ENCODE peak calls at places on chromosome 17, in eight cellular contexts. D, E, F, S, Q, Y, X and V are unnamed samples.

GRCh38 chr17:614637-615546 is 99.7 kb downstream of the VPS53 start:
- DNase-seq in Y (no peak), X (peak), E (peak), S (no peak), D (no peak), F (no peak), Q (no peak), V (no peak)

GRCh38 chr17:79844869-79845600 is 5.8 kb upstream of the CBX4 start:
- DNase-seq in F (no peak), Y (no peak), Q (peak), E (no peak), S (no peak), X (peak), D (peak), V (peak)

GRCh38 chr17:61011269-61011668 is 333.6 kb downstream of the BCAS3 start:
- DNase-seq in X (no peak), S (no peak), Q (no peak), E (no peak), F (no peak), D (no peak), Y (no peak), V (no peak)

GRCh38 chr17:410674-411401 is 58.2 kb upstream of the RPH3AL start:
- DNase-seq in X (peak), F (peak), S (peak), E (no peak), D (peak), Y (no peak), Q (no peak), V (peak)

GRCh38 chr17:40547079-40547784 is 18.0 kb downstream of the CCR7 start:
- DNase-seq in E (peak), Y (no peak), S (no peak), X (peak), D (peak), F (peak), Q (peak), V (no peak)

GRCh38 chr17:50346313-50347086 is 574 bp downstream of the XYLT2 start:
- DNase-seq in S (no peak), F (no peak), Q (peak), Y (no peak), E (peak), D (peak), X (peak), V (no peak)

GRCh38 chr17:9169116-9169515 is 147.8 kb downstream of the NTN1 start:
- DNase-seq in E (no peak), Q (no peak), Y (no peak), S (no peak), D (no peak), F (no peak), X (peak), V (no peak)

GRCh38 chr17:30476726-30477082 is 504 bp upstream of the GOSR1 start:
- DNase-seq in D (peak), S (no peak), X (no peak), Q (no peak), F (no peak), E (no peak), Y (no peak), V (no peak)

GRCh38 chr17:259341-259976 is 78.0 kb upstream of the DOC2B start:
- DNase-seq in E (no peak), X (no peak), F (no peak), S (no peak), Q (peak), Y (no peak), D (no peak), V (no peak)

GRCh38 chr17:31095239-31096105 is 695 bp downstream of the NF1 start:
- DNase-seq in D (peak), S (no peak), X (peak), E (peak), F (peak), Q (peak), Y (no peak), V (peak)

GRCh38 chr17:64554028-64554637 is 47.4 kb downstream of the CEP95 start:
- DNase-seq in E (no peak), F (no peak), X (no peak), Q (no peak), Y (no peak), S (no peak), D (no peak), V (no peak)

GRCh38 chr17:49409066-49409465 is 5.6 kb downstream of the PHB1 start:
- DNase-seq in Q (peak), D (peak), F (no peak), X (no peak), S (no peak), Y (no peak), E (no peak), V (no peak)

GRCh38 chr17:1755252-1755992 is 6.4 kb upstream of the SERPINF1 start:
- DNase-seq in X (no peak), S (no peak), E (no peak), D (no peak), Y (no peak), F (no peak), Q (no peak), V (no peak)

GRCh38 chr17:20068445-20068844 is 59.3 kb downstream of the SPECC1 start:
- DNase-seq in Q (no peak), Y (no peak), D (no peak), X (no peak), E (no peak), F (no peak), S (no peak), V (no peak)

GRCh38 chr17:66429680-66430079 is 127.3 kb downstream of the PRKCA start:
- DNase-seq in Q (no peak), Y (no peak), F (no peak), S (no peak), E (no peak), X (no peak), D (no peak), V (no peak)

GRCh38 chr17:57861737-57862409 is 12.0 kb upstream of the MRPS23 start:
- DNase-seq in Y (no peak), Q (peak), F (no peak), S (no peak), E (no peak), X (peak), D (peak), V (peak)

GRCh38 chr17:5770556-5771270 is 186.4 kb upstream of the NLRP1 start:
- DNase-seq in E (no peak), D (no peak), F (peak), S (no peak), Y (no peak), Q (no peak), X (no peak), V (no peak)

GRCh38 chr17:60355663-60356594 is 36.0 kb downstream of the USP32 start:
- DNase-seq in E (no peak), S (no peak), D (no peak), X (no peak), Y (no peak), F (no peak), Q (no peak), V (no peak)

GRCh38 chr17:61413654-61414133 is 14.1 kb downstream of the TBX2 start:
- DNase-seq in X (no peak), D (no peak), Q (peak), E (no peak), S (no peak), Y (no peak), F (no peak), V (no peak)

GRCh38 chr17:31535581-31535981 is 144.1 kb downstream of the RAB11FIP4 start:
- DNase-seq in F (no peak), Y (no peak), X (no peak), S (no peak), D (no peak), E (no peak), Q (no peak), V (no peak)

GRCh38 chr17:78951967-78952551 is 26.9 kb upstream of the TIMP2 start:
- DNase-seq in S (no peak), Q (peak), F (no peak), X (no peak), Y (no peak), E (no peak), D (peak), V (peak)

GRCh38 chr17:32350662-32351418 is 883 bp downstream of the ZNF207 start:
- DNase-seq in E (peak), Q (no peak), D (peak), X (peak), F (peak), Y (no peak), S (no peak), V (no peak)

GRCh38 chr17:65856865-65857264 is 295.4 kb upstream of the AXIN2 start:
- DNase-seq in F (peak), Y (peak), Q (no peak), E (peak), X (no peak), S (no peak), D (no peak), V (no peak)

GRCh38 chr17:48322060-48322459 is 108.0 kb downstream of the SKAP1 start:
- DNase-seq in E (peak), S (no peak), Y (no peak), Q (no peak), F (peak), D (no peak), X (no peak), V (no peak)

GRCh38 chr17:31724026-31724425 is 135.0 kb downstream of the COPRS start:
- DNase-seq in X (peak), D (no peak), E (no peak), F (peak), Q (no peak), S (peak), Y (no peak), V (no peak)

GRCh38 chr17:34579979-34580684 is 750 bp downstream of the TMEM132E start:
- DNase-seq in Q (no peak), D (no peak), E (no peak), X (no peak), Y (no peak), F (no peak), S (no peak), V (peak)

GRCh38 chr17:81898029-81898866 is 3.8 kb upstream of the NPB start:
- DNase-seq in X (peak), E (peak), S (no peak), Q (no peak), F (peak), Y (peak), D (no peak), V (no peak)

GRCh38 chr17:48149174-48150106 is 41.9 kb downstream of the SNX11 start:
- DNase-seq in S (no peak), D (no peak), X (no peak), F (no peak), Y (no peak), Q (no peak), E (no peak), V (peak)

GRCh38 chr17:8120520-8121443 is 2.5 kb upstream of the ALOXE3 start:
- DNase-seq in S (no peak), Y (no peak), F (peak), Q (peak), D (peak), E (peak), X (peak), V (peak)

GRCh38 chr17:65629234-65629690 is 67.8 kb upstream of the AXIN2 start:
- DNase-seq in S (no peak), F (peak), X (no peak), Y (no peak), Q (no peak), E (peak), D (no peak), V (no peak)

GRCh38 chr17:17922198-17922901 is 49.9 kb downstream of the TOM1L2 start:
- DNase-seq in D (no peak), E (no peak), Y (no peak), F (peak), Q (no peak), X (no peak), S (no peak), V (no peak)

GRCh38 chr17:565506-565905 is 149.1 kb downstream of the VPS53 start:
- DNase-seq in D (no peak), E (no peak), Y (no peak), X (no peak), Q (no peak), S (no peak), F (no peak), V (peak)

GRCh38 chr17:17107891-17108680 is 65.8 kb downstream of the MPRIP start:
- DNase-seq in E (no peak), S (no peak), D (peak), Y (no peak), Q (no peak), X (peak), F (no peak), V (no peak)

GRCh38 chr17:31739300-31739699 is 119.7 kb downstream of the COPRS start:
- DNase-seq in X (no peak), Q (no peak), D (no peak), F (no peak), E (peak), S (no peak), Y (peak), V (no peak)

GRCh38 chr17:7932949-7933348 is 943 bp downstream of the CNTROB start:
- DNase-seq in Q (peak), D (peak), X (peak), S (peak), Y (no peak), F (peak), E (peak), V (no peak)

GRCh38 chr17:1997587-1998425 is 27.3 kb downstream of the RTN4RL1 start:
- DNase-seq in E (no peak), Y (no peak), D (peak), X (no peak), S (no peak), F (no peak), Q (no peak), V (peak)

GRCh38 chr17:56912105-56912999 is 1.5 kb downstream of the TRIM25 start:
- DNase-seq in D (no peak), S (no peak), X (no peak), F (no peak), Y (no peak), E (no peak), Q (peak), V (no peak)

DNA sequence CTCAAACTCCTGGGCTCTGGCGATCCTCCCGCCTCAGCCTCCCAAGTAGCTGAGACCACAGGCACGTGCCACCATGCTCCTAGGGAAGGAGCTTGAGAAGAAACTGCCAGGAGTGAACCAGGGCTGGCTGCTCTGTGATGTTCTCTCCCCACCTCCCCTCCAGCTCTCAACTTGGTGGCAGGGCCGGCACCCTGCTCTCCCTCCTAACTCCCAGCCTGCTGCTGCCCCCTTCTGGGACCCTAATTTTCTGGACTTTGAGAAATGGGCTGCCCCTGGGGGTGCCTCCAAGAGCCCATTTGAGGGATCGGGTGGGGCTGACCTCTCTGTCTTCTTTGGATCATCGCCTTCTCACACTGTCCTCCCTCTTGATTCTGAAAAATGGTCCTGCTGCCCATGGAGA is 14.9 kb upstream of the STAT3 start:
- DNase-seq in F (no peak), Y (no peak), S (no peak), Q (no peak), D (peak), X (no peak), E (no peak), V (peak)
- TF ChIP-seq CTCF in F (peak), Y (peak), S (peak), Q (no peak), D (no peak), X (no peak), E (no peak), V (no peak)

GRCh38 chr17:77470800-77471733 is 330.3 kb downstream of the SEC14L1 start:
- DNase-seq in D (no peak), S (no peak), E (peak), Y (no peak), Q (no peak), F (peak), X (peak), V (no peak)
- TF ChIP-seq CTCF in D (no peak), S (no peak), E (no peak), Y (no peak), Q (no peak), F (no peak), X (no peak), V (no peak)

GRCh38 chr17:45255358-45255757 is 6.5 kb downstream of the SPATA32 start:
- DNase-seq in Y (no peak), E (no peak), S (no peak), X (no peak), D (no peak), Q (no peak), F (no peak), V (no peak)

GRCh38 chr17:45257115-45257514 is 4.8 kb downstream of the SPATA32 start:
- DNase-seq in Y (no peak), E (no peak), Q (no peak), D (no peak), X (no peak), S (no peak), F (no peak), V (no peak)

GRCh38 chr17:45253879-45254278 is 8.0 kb downstream of the SPATA32 start:
- DNase-seq in Q (no peak), F (no peak), Y (no peak), D (no peak), E (no peak), X (no peak), S (no peak), V (no peak)

GRCh38 chr17:45260204-45260783 is 1.6 kb downstream of the SPATA32 start:
- DNase-seq in Y (no peak), F (no peak), S (no peak), Q (no peak), D (no peak), X (no peak), E (no peak), V (no peak)

DNA sequence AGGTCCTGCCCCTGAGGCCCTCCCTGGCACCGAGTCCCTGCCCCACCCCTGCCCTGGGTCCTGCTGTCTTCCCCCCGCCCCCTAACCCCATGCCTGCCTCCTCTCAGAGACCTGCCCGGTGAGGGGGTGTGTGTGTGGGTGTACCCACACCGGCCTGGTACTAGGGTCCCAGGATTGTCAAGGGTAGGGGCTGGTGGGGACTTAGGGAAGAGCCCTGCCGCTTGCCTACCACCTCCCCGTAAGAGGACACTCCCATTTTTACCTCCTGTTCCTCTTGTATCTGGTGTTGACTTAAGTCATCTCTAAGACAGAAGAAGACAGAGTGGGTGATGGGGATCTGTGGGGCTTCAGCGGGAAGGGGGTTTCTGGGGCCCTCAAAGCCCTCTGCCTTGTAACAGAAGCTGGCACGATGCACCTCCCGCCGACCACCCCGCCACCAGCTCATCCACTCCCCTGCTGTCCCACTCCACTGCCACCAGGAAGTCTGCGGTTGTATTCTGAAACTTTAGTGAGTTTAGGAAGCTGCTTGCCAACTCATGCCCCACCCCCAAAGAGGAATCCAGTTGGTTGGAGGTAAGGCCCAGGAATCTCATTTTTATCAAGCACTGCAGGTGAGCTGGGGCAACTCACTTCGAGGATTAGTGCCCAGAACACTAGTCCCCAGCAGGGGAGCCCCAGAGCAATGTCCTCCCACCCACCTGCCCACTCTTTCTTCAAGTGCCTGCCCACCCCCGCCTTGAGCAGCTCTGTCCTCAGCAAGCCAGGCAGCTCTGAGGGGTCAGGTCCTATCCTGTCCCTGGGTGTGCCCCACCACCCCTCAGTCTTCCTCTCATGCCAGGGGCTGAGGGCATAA is 5.6 kb downstream of the SPATA32 start:
- DNase-seq in D (no peak), Q (no peak), X (peak), F (no peak), S (no peak), Y (no peak), E (no peak), V (no peak)
- TF ChIP-seq CTCF in D (no peak), Q (no peak), X (no peak), F (no peak), S (no peak), Y (no peak), E (peak), V (no peak)

GRCh38 chr17:4566785-4567184 is 6.4 kb upstream of the GGT6 start:
- DNase-seq in E (peak), D (peak), S (no peak), F (peak), Q (no peak), X (peak), Y (no peak), V (peak)
- TF ChIP-seq CTCF in E (peak), D (peak), S (peak), F (peak), Q (peak), X (peak), Y (peak), V (peak)

DNA sequence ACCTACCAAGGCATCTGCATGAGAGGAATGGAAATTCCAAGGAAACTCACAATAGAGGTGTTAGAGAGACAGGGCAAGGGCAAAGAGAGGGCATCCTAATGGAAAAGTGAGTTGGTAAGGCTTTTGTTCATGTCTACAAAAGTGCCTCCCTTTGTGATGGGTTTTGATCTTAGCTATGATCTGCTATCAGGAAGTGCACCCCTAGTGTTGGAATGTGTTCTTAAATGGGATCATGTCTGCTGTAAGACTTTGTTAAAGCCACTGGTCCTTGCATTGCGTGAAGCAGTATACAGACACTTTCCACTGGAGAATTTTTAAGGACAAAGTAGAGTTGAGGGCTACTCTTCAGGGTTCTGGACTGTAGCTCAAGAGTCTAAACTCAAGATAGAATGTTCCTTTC is 92.0 kb downstream of the MAP2K6 start:
- DNase-seq in Y (no peak), F (no peak), S (no peak), E (peak), Q (no peak), D (no peak), X (no peak), V (no peak)
- TF ChIP-seq CTCF in Y (no peak), F (peak), S (peak), E (peak), Q (no peak), D (no peak), X (peak), V (no peak)

GRCh38 chr17:43780135-43780534 is at the start of gene CFAP97D1:
- DNase-seq in E (no peak), S (no peak), X (no peak), F (no peak), Q (no peak), D (no peak), Y (no peak), V (no peak)

GRCh38 chr17:43782903-43783462 is 2.7 kb downstream of the CFAP97D1 start:
- DNase-seq in S (no peak), Q (no peak), F (no peak), Y (no peak), D (no peak), X (no peak), E (no peak), V (no peak)

GRCh38 chr17:43778337-43779144 is at the start of gene DUSP3:
- DNase-seq in F (peak), E (peak), Q (peak), D (peak), S (peak), X (peak), Y (peak), V (peak)

GRCh38 chr17:43784068-43784467 is 3.8 kb downstream of the CFAP97D1 start:
- DNase-seq in S (no peak), Y (no peak), E (no peak), D (no peak), Q (no peak), X (no peak), F (peak), V (no peak)

GRCh38 chr17:43779145-43780125 is 658 bp upstream of the DUSP3 start:
- DNase-seq in S (no peak), D (no peak), F (peak), Y (no peak), Q (peak), E (no peak), X (no peak), V (peak)
- TF ChIP-seq CTCF in S (no peak), D (no peak), F (peak), Y (peak), Q (no peak), E (no peak), X (peak), V (peak)